ENCODE peak calls at places on chromosomes 1 and 21, in ten cellular contexts. V is CD4-positive, alpha-beta T cell; A is stomach; B is SK-N-SH; W is IMR-90; F is fibroblast of lung; N is small intestine; G is testis; S is heart left ventricle; R is thoracic aorta. Q is an unnamed sample. For H3K27me3, the result is how much of the 10 kb centered on the place peaks cover.

GRCh38 chr1:108811611-108812010 is 45.3 kb downstream of the AKNAD1 start:
- DNase-seq in V (no peak), A (no peak), B (no peak), W (no peak), F (no peak), N (no peak), G (no peak), S (no peak), R (no peak), Q (no peak)

GRCh38 chr1:203626910-203627246 is 246 bp downstream of the ATP2B4 start:
- DNase-seq in V (no peak), A (no peak), B (peak), W (no peak), F (no peak), N (no peak), G (no peak), S (no peak), R (no peak), Q (no peak)

GRCh38 chr1:210438928-210439841 is 110.5 kb downstream of the HHAT start:
- DNase-seq in V (no peak), A (no peak), B (no peak), W (peak), F (peak), N (no peak), G (no peak), S (no peak), R (no peak), Q (no peak)

GRCh38 chr21:35084869-35085268 is 35.8 kb upstream of the RUNX1 start:
- DNase-seq in V (no peak), A (no peak), B (no peak), W (peak), F (peak), N (no peak), G (no peak), S (no peak), R (no peak), Q (no peak)

GRCh38 chr1:205118810-205119209 is 3.0 kb downstream of the RBBP5 start:
- DNase-seq in V (no peak), A (no peak), B (no peak), W (no peak), F (no peak), N (no peak), G (no peak), S (no peak), R (no peak), Q (no peak)

GRCh38 chr21:18608226-18608625 is 204.6 kb upstream of the TMPRSS15 start:
- DNase-seq in V (no peak), A (no peak), B (no peak), W (no peak), F (no peak), N (no peak), G (no peak), S (no peak), R (no peak), Q (no peak)

GRCh38 chr1:91889717-91890459 is 3.9 kb upstream of the TGFBR3 start:
- DNase-seq in V (peak), A (no peak), B (no peak), W (peak), F (peak), N (peak), G (no peak), S (no peak), R (no peak), Q (no peak)

GRCh38 chr21:27572681-27573080 is 605.8 kb upstream of the ADAMTS5 start:
- DNase-seq in V (no peak), A (no peak), B (no peak), W (peak), F (peak), N (no peak), G (no peak), S (no peak), R (no peak), Q (no peak)

GRCh38 chr1:35264861-35265260 is 3.6 kb upstream of the ZMYM4 start:
- DNase-seq in V (no peak), A (peak), B (no peak), W (peak), F (peak), N (peak), G (peak), S (no peak), R (no peak), Q (peak)

GRCh38 chr1:100249155-100249536 is 488 bp downstream of the DBT start:
- DNase-seq in V (no peak), A (no peak), B (peak), W (no peak), F (peak), N (no peak), G (no peak), S (no peak), R (no peak), Q (no peak)

GRCh38 chr1:179706339-179706941 is 36.7 kb upstream of the FAM163A start:
- DNase-seq in V (peak), A (peak), B (peak), W (peak), F (peak), N (peak), G (peak), S (peak), R (no peak), Q (peak)

GRCh38 chr1:230568676-230569075 is 73.6 kb upstream of the COG2 start:
- DNase-seq in V (no peak), A (no peak), B (no peak), W (no peak), F (no peak), N (no peak), G (no peak), S (no peak), R (no peak), Q (no peak)

GRCh38 chr1:176897350-176898236 is 266.9 kb downstream of the ASTN1 start:
- DNase-seq in V (no peak), A (peak), B (peak), W (peak), F (peak), N (peak), G (peak), S (peak), R (no peak), Q (peak)

GRCh38 chr21:31667141-31667540 is 7.6 kb downstream of the SOD1 start:
- DNase-seq in V (no peak), A (no peak), B (no peak), W (no peak), F (no peak), N (no peak), G (no peak), S (no peak), R (no peak), Q (no peak)

GRCh38 chr1:2355408-2356261 is 35.7 kb downstream of the MORN1 start:
- DNase-seq in V (no peak), A (no peak), B (no peak), W (no peak), F (no peak), N (no peak), G (no peak), S (peak), R (no peak), Q (no peak)
- H3K27me3 ChIP-seq in V (under half), A (under half), B (under half), W (under half), F (under half), N (under half), G (under half), S (under half), R (under half), Q (under half)

DNA sequence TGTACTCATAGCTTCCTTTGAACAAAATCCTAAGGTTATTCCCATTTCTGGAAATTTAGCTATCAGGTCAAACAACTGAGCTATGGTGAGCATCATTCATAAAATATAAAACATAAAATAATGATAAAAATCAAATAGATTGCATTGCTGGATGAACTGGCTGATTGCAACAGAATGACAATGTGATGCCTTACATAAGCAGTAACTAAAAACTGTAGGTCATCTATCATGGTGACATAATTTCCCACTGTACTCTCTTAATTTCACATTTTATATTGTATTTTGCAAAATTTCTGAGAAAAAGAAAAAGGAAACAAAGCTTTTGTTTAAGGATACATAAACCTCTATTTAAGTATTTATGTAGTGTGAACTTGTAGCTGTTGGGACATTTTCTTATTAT is 4.6 kb downstream of the PTGER3 start:
- DNase-seq in V (no peak), A (no peak), B (no peak), W (no peak), F (no peak), N (no peak), G (no peak), S (no peak), R (no peak), Q (no peak)
- H3K27me3 ChIP-seq in V (under half), A (under half), B (under half), W (under half), F (under half), N (under half), G (under half), S (under half), R (under half), Q (under half)

DNA sequence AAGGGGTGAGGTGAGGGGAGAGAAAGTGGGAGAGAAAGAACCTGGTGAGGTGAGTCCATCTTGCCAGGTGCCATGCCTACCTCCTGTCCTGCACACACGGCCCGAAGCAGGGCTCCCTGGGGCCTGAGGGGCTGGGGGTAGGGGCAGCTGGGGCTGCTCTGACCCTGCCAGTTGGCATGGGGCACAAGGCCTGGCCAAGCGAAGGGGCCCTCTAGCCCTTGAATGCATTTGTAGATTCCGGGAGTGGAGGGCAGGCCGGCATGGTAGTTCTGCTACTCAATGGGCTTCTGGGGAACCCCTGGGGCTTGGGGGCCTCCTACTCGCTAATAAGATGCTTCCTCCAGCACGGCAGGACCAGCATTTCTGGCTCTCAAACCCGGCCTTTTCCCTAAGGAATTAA is 3.6 kb upstream of the PRDM16 start:
- DNase-seq in V (no peak), A (peak), B (no peak), W (no peak), F (no peak), N (no peak), G (no peak), S (no peak), R (no peak), Q (no peak)
- H3K27me3 ChIP-seq in V (under half), A (half or more), B (under half), W (half or more), F (under half), N (under half), G (under half), S (under half), R (under half), Q (half or more)

GRCh38 chr1:30524840-30525617 is 198.4 kb downstream of the MATN1 start:
- DNase-seq in V (no peak), A (peak), B (no peak), W (no peak), F (no peak), N (no peak), G (no peak), S (no peak), R (no peak), Q (no peak)
- H3K27me3 ChIP-seq in V (under half), A (half or more), B (under half), W (under half), F (under half), N (under half), G (under half), S (under half), R (under half), Q (under half)

GRCh38 chr1:10860682-10861081 is 64.2 kb upstream of the CASZ1 start:
- DNase-seq in V (no peak), A (peak), B (no peak), W (no peak), F (no peak), N (no peak), G (no peak), S (peak), R (no peak), Q (no peak)

GRCh38 chr1:10862743-10863335 is 66.4 kb upstream of the CASZ1 start:
- DNase-seq in V (no peak), A (no peak), B (no peak), W (no peak), F (no peak), N (no peak), G (no peak), S (no peak), R (no peak), Q (no peak)

GRCh38 chr1:10857689-10858088 is 61.2 kb upstream of the CASZ1 start:
- DNase-seq in V (no peak), A (no peak), B (no peak), W (no peak), F (no peak), N (no peak), G (no peak), S (peak), R (no peak), Q (no peak)

GRCh38 chr1:10861822-10862221 is 65.4 kb upstream of the CASZ1 start:
- DNase-seq in V (no peak), A (no peak), B (no peak), W (no peak), F (no peak), N (no peak), G (no peak), S (no peak), R (no peak), Q (no peak)

GRCh38 chr1:10860218-10860617 is 63.8 kb upstream of the CASZ1 start:
- DNase-seq in V (no peak), A (no peak), B (no peak), W (no peak), F (no peak), N (no peak), G (no peak), S (no peak), R (no peak), Q (no peak)
- H3K27me3 ChIP-seq in V (under half), A (under half), B (under half), W (half or more), F (under half), N (under half), G (under half), S (under half), R (under half), Q (under half)

GRCh38 chr1:2859219-2859880 is 57.9 kb upstream of the TTC34 start:
- DNase-seq in V (no peak), A (no peak), B (no peak), W (no peak), F (no peak), N (no peak), G (no peak), S (no peak), R (no peak), Q (no peak)

GRCh38 chr1:2858676-2859075 is 57.2 kb upstream of the TTC34 start:
- DNase-seq in V (no peak), A (no peak), B (no peak), W (no peak), F (no peak), N (no peak), G (no peak), S (no peak), R (no peak), Q (no peak)

GRCh38 chr1:2856076-2856390 is 54.5 kb upstream of the TTC34 start:
- DNase-seq in V (no peak), A (no peak), B (no peak), W (no peak), F (no peak), N (no peak), G (no peak), S (peak), R (no peak), Q (no peak)

GRCh38 chr1:2856821-2857290 is 55.4 kb upstream of the TTC34 start:
- DNase-seq in V (no peak), A (no peak), B (no peak), W (no peak), F (no peak), N (no peak), G (no peak), S (peak), R (no peak), Q (no peak)

DNA sequence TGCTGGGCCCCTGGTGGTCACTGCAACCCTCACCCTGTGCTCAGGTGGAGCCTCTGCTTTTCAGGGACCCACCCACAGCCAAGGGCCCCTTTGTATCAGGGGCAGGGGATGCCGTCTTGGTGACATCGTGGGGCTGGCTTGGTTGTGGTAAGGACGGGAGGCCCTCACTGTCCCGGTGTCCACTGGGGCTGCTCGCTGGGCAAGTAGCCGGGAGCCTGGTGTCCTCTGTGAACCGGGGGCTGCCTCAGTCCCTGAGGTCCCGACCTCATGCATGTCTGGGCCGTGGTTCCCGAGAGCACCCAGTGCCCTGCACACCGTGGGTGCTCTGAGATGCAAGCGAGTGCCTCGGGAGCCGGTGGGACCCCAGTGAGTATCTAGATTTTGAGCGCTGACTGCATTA is 56.0 kb upstream of the TTC34 start:
- DNase-seq in V (no peak), A (no peak), B (no peak), W (no peak), F (no peak), N (no peak), G (no peak), S (no peak), R (no peak), Q (no peak)
- H3K27me3 ChIP-seq in V (under half), A (half or more), B (under half), W (under half), F (under half), N (under half), G (under half), S (under half), R (under half), Q (under half)

GRCh38 chr1:11623702-11624101 is 30.5 kb downstream of the FBXO2 start:
- DNase-seq in V (no peak), A (no peak), B (no peak), W (no peak), F (no peak), N (no peak), G (no peak), S (no peak), R (no peak), Q (no peak)
- H3K27me3 ChIP-seq in V (under half), A (half or more), B (under half), W (under half), F (under half), N (under half), G (under half), S (under half), R (under half), Q (under half)

GRCh38 chr21:44454058-44454457 is 1.3 kb upstream of the LRRC3 start:
- DNase-seq in V (no peak), A (no peak), B (no peak), W (no peak), F (no peak), N (no peak), G (no peak), S (no peak), R (no peak), Q (no peak)

GRCh38 chr21:44454747-44455523 is at the start of gene LRRC3:
- DNase-seq in V (peak), A (peak), B (peak), W (peak), F (peak), N (peak), G (peak), S (peak), R (peak), Q (peak)

GRCh38 chr21:44456915-44457736 is 1.8 kb downstream of the LRRC3 start:
- DNase-seq in V (no peak), A (no peak), B (no peak), W (no peak), F (no peak), N (no peak), G (no peak), S (no peak), R (no peak), Q (no peak)

GRCh38 chr21:44455524-44456206 is 355 bp downstream of the LRRC3 start:
- DNase-seq in V (peak), A (peak), B (peak), W (no peak), F (peak), N (peak), G (peak), S (peak), R (no peak), Q (peak)

GRCh38 chr21:44456207-44456914 is 1.1 kb downstream of the LRRC3 start:
- DNase-seq in V (no peak), A (no peak), B (no peak), W (no peak), F (no peak), N (no peak), G (peak), S (no peak), R (no peak), Q (no peak)
- H3K27me3 ChIP-seq in V (under half), A (under half), B (under half), W (under half), F (under half), N (under half), G (under half), S (under half), R (under half), Q (under half)

Q was measured in transverse colon.